ENCODE peak calls at places on chromosomes 13 and 19, in seven cellular contexts. F, X, S, U, W, H and G are unnamed samples.

GRCh38 chr13:110209950-110210603 is 96.9 kb downstream of the COL4A1 start:
- DNase-seq in S (no peak), F (no peak), W (no peak), X (no peak), U (no peak), H (no peak), G (no peak)

GRCh38 chr19:1217366-1217765 is 11.8 kb downstream of the STK11 start:
- DNase-seq in F (no peak), X (no peak), W (no peak), S (no peak), U (no peak), H (no peak), G (no peak)

GRCh38 chr13:51453959-51454703 is 1.3 kb upstream of the INTS6 start:
- DNase-seq in X (no peak), F (peak; percentile 29), S (no peak), W (no peak), U (no peak), H (no peak), G (peak; percentile 47)

GRCh38 chr13:70817571-70817970 is 709.3 kb upstream of the KLHL1 start:
- DNase-seq in F (no peak), S (no peak), U (no peak), H (no peak), W (no peak), X (no peak), G (no peak)

GRCh38 chr19:2652504-2653099 is 49.9 kb downstream of the GNG7 start:
- DNase-seq in U (no peak), S (no peak), H (no peak), F (no peak), X (no peak), W (no peak), G (no peak)

GRCh38 chr13:102872131-102872530 is 26.3 kb downstream of the ERCC5 start:
- DNase-seq in U (no peak), S (no peak), H (no peak), F (no peak), W (no peak), X (no peak), G (no peak)

GRCh38 chr19:16566161-16566560 is 6.1 kb downstream of the SLC35E1 start:
- DNase-seq in F (no peak), S (no peak), X (no peak), H (no peak), W (no peak), U (peak; percentile 93), G (peak; percentile 94)

GRCh38 chr19:18357442-18358264 is 17.3 kb downstream of the PGPEP1 start:
- DNase-seq in W (no peak), U (no peak), H (no peak), S (no peak), X (no peak), F (no peak), G (no peak)

GRCh38 chr19:28526042-28526441 is 686.9 kb downstream of the UQCRFS1 start:
- DNase-seq in W (no peak), X (no peak), S (no peak), H (no peak), U (no peak), F (no peak), G (no peak)

GRCh38 chr19:31715249-31715944 is 366.2 kb upstream of the TSHZ3 start:
- DNase-seq in W (no peak), H (no peak), X (peak; percentile 61), S (no peak), F (peak; percentile 3), U (no peak), G (no peak)

GRCh38 chr19:19230999-19231398 is 19.2 kb downstream of the NCAN start:
- DNase-seq in U (no peak), X (no peak), S (no peak), W (no peak), F (no peak), H (no peak), G (no peak)

GRCh38 chr13:77898097-77898496 is 20.5 kb downstream of the EDNRB start:
- DNase-seq in U (no peak), F (peak; percentile 78), X (peak; percentile 62), H (peak; percentile 31), W (no peak), S (no peak), G (peak; percentile 66)

GRCh38 chr19:39192846-39193245 is 3.9 kb upstream of the NCCRP1 start:
- DNase-seq in H (no peak), S (no peak), W (no peak), F (no peak), U (no peak), X (no peak), G (no peak)

GRCh38 chr13:32726374-32727037 is 140.3 kb downstream of the PDS5B start:
- DNase-seq in W (no peak), S (no peak), U (no peak), H (no peak), F (peak; percentile 38), X (peak; percentile 27), G (no peak)

GRCh38 chr19:40335101-40335500 is 13.1 kb downstream of the C19orf47 start:
- DNase-seq in H (no peak), X (no peak), S (no peak), U (no peak), F (no peak), W (no peak), G (no peak)

GRCh38 chr13:80276371-80277289 is 64.3 kb downstream of the SPRY2 start:
- DNase-seq in W (no peak), U (no peak), F (peak; percentile 75), H (peak; percentile 69), S (no peak), X (peak; percentile 33), G (peak; percentile 95)

GRCh38 chr19:49716154-49716553 is 25.2 kb downstream of the CPT1C start:
- DNase-seq in X (peak; percentile 4), H (no peak), S (no peak), F (no peak), W (no peak), U (no peak), G (no peak)

GRCh38 chr19:20471441-20471840 is 94.1 kb downstream of the ZNF737 start:
- DNase-seq in W (no peak), X (no peak), U (no peak), H (no peak), F (no peak), S (no peak), G (no peak)

GRCh38 chr19:29889702-29890101 is 52.3 kb upstream of the URI1 start:
- DNase-seq in F (no peak), X (no peak), H (no peak), U (no peak), W (no peak), S (no peak), G (no peak)

GRCh38 chr13:25489238-25489637 is 117.5 kb downstream of the ATP8A2 start:
- DNase-seq in H (no peak), X (no peak), W (no peak), F (no peak), S (no peak), U (no peak), G (no peak)

GRCh38 chr13:23921451-23921888 is 24.2 kb upstream of the C1QTNF9B start:
- DNase-seq in F (peak; percentile 75), X (peak; percentile 77), U (no peak), W (no peak), H (peak; percentile 70), S (no peak), G (peak; percentile 55)

GRCh38 chr19:10855879-10856522 is 7.8 kb downstream of the C19orf38 start:
- DNase-seq in F (peak; percentile 22), S (no peak), H (no peak), W (no peak), X (peak; percentile 25), U (no peak), G (no peak)

GRCh38 chr13:33388254-33388998 is 102.9 kb upstream of the STARD13 start:
- DNase-seq in S (no peak), F (no peak), X (no peak), U (no peak), W (no peak), H (no peak), G (no peak)

GRCh38 chr13:53200498-53201453 is 172.2 kb downstream of the OLFM4 start:
- DNase-seq in U (no peak), W (peak; percentile 88), H (no peak), F (peak; percentile 15), S (no peak), X (peak; percentile 58), G (no peak)

GRCh38 chr13:49516467-49516866 is 20.7 kb downstream of the PHF11 start:
- DNase-seq in U (no peak), W (no peak), X (no peak), S (no peak), F (no peak), H (no peak), G (no peak)

GRCh38 chr19:30667227-30667626 is 295.0 kb downstream of the ZNF536 start:
- DNase-seq in X (no peak), S (no peak), F (no peak), U (no peak), W (no peak), H (no peak), G (no peak)

GRCh38 chr19:2552859-2553258 is 76.9 kb downstream of the GADD45B start:
- DNase-seq in W (no peak), U (peak; percentile 59), F (no peak), H (no peak), X (no peak), S (no peak), G (peak; percentile 54)

GRCh38 chr19:50489461-50490011 is 12.9 kb upstream of the GARIN5A start:
- DNase-seq in S (no peak), U (no peak), X (no peak), H (no peak), F (no peak), W (peak; percentile 72), G (no peak)